ENCODE peak calls at places on chromosomes 6 and 20, in five cellular contexts. V is progenitor cell of endocrine pancreas, G is NB4, A is ovary, U is HCT116. I is an unnamed sample.

GRCh38 chr20:54133434-54134427 is 40.1 kb downstream of the CYP24A1 start:
- DNase-seq in V (no peak), G (no peak), A (no peak), U (peak), I (no peak)

GRCh38 chr20:40978761-40979160 is 49.9 kb upstream of the TOP1 start:
- DNase-seq in V (no peak), G (no peak), A (no peak), U (no peak), I (no peak)

GRCh38 chr20:21251278-21251677 is 51.9 kb upstream of the XRN2 start:
- DNase-seq in V (no peak), G (no peak), A (no peak), U (no peak), I (no peak)

GRCh38 chr6:79450984-79451383 is 86.2 kb downstream of the LCA5 start:
- DNase-seq in V (no peak), G (no peak), A (no peak), U (no peak), I (no peak)

GRCh38 chr6:135240711-135241110 is 59.6 kb downstream of the MYB start:
- DNase-seq in V (no peak), G (no peak), A (no peak), U (no peak), I (no peak)

GRCh38 chr6:108675226-108676160 is 114.8 kb downstream of the FOXO3 start:
- DNase-seq in V (no peak), G (no peak), A (no peak), U (no peak), I (no peak)

GRCh38 chr6:35601331-35602132 is 87.2 kb downstream of the FKBP5 start:
- DNase-seq in V (no peak), G (peak), A (peak), U (peak), I (peak)

GRCh38 chr6:55293116-55293515 is 34.2 kb upstream of the GFRAL start:
- DNase-seq in V (no peak), G (peak), A (no peak), U (peak), I (no peak)

GRCh38 chr6:54282186-54282585 is 26.1 kb upstream of the TINAG start:
- DNase-seq in V (no peak), G (no peak), A (no peak), U (peak), I (no peak)

GRCh38 chr20:47993817-47994216 is 208.5 kb upstream of the SULF2 start:
- DNase-seq in V (no peak), G (no peak), A (no peak), U (no peak), I (no peak)

GRCh38 chr6:72621243-72622093 is at the start of gene KCNQ5:
- DNase-seq in V (peak), G (peak), A (no peak), U (no peak), I (no peak)

GRCh38 chr20:25549866-25550477 is 35.4 kb downstream of the NINL start:
- DNase-seq in V (no peak), G (no peak), A (no peak), U (no peak), I (no peak)

GRCh38 chr6:135939216-135939610 is 87.7 kb downstream of the PDE7B start:
- DNase-seq in V (no peak), G (no peak), A (no peak), U (no peak), I (no peak)

GRCh38 chr6:6700421-6700820 is 111.9 kb downstream of the LY86 start:
- DNase-seq in V (no peak), G (no peak), A (no peak), U (no peak), I (no peak)

GRCh38 chr20:39660251-39660650 is 698.1 kb downstream of the DHX35 start:
- DNase-seq in V (no peak), G (no peak), A (no peak), U (no peak), I (no peak)

GRCh38 chr6:35328108-35328723 is 14.1 kb upstream of the PPARD start:
- DNase-seq in V (no peak), G (no peak), A (no peak), U (no peak), I (no peak)

GRCh38 chr20:55935448-55936221 is 69.7 kb downstream of the CBLN4 start:
- DNase-seq in V (no peak), G (no peak), A (peak), U (no peak), I (no peak)

GRCh38 chr20:57770852-57771746 is 61.3 kb upstream of the PMEPA1 start:
- DNase-seq in V (no peak), G (no peak), A (no peak), U (no peak), I (no peak)

GRCh38 chr6:30882764-30883475 is 1.4 kb upstream of the DDR1 start:
- DNase-seq in V (peak), G (no peak), A (peak), U (peak), I (no peak)

GRCh38 chr20:53369871-53370270 is 223.8 kb downstream of the ZNF217 start:
- DNase-seq in V (no peak), G (no peak), A (no peak), U (no peak), I (no peak)

GRCh38 chr6:128731249-128732165 is 151.4 kb upstream of the LAMA2 start:
- DNase-seq in V (no peak), G (peak), A (no peak), U (peak), I (peak)
- TF ChIP-seq CTCF in V (peak), G (peak), A (no peak), U (peak), I (peak)

GRCh38 chr20:51322164-51322707 is 220.3 kb downstream of the NFATC2 start:
- DNase-seq in V (no peak), G (no peak), A (no peak), U (no peak), I (no peak)

GRCh38 chr20:51319522-51319921 is 223.0 kb downstream of the NFATC2 start:
- DNase-seq in V (no peak), G (no peak), A (no peak), U (no peak), I (no peak)

GRCh38 chr20:51321343-51322163 is 221.0 kb downstream of the NFATC2 start:
- DNase-seq in V (no peak), G (no peak), A (no peak), U (no peak), I (no peak)

GRCh38 chr20:51315390-51315789 is 227.1 kb downstream of the NFATC2 start:
- DNase-seq in V (no peak), G (no peak), A (no peak), U (no peak), I (no peak)

DNA sequence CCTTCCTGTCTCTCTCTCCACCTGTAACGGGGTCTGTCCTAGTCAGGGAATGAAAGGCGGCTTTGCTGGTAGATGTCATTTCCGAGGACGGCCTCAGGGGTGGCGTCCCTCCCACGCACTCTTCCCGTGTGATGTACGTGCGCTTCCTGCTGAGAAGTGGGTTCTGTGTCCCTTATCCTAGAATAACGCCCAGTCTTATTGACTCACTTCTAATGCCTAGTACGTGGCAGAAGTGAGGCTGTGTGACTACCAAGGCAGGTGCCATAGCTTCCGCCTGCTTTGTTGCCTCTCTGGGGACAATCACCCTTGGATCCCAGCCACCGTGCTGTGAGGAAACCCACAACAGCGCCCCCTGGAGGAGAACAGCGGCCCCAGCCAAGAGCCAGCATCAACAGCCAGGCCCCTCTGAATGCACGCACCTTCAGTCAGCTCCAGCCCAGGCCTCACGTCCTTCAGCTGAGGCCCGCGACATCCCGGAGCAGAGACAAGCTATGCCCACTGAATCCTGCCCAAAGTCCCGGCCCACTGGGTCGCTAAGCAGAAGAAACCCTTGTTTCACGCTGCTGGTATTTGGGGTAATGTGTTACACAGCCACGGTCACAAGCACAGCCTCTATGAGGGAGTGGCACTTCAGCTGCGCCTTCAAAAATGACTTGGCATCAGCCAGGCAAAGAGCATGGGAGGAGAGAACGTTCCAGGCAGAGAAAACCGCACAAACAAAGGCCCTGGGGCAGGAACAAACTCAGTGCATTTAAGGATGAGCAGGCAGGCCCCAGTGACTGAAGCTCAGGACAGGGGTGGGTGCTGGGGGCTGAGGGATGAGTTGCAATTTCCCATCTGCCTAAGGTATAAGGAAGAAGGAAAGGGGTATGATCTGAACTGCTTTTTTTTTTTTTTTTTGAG is 224.2 kb downstream of the NFATC2 start:
- DNase-seq in V (peak), G (peak), A (peak), U (peak), I (no peak)
- TF ChIP-seq CTCF in V (peak), G (peak), A (no peak), U (peak), I (peak)

DNA sequence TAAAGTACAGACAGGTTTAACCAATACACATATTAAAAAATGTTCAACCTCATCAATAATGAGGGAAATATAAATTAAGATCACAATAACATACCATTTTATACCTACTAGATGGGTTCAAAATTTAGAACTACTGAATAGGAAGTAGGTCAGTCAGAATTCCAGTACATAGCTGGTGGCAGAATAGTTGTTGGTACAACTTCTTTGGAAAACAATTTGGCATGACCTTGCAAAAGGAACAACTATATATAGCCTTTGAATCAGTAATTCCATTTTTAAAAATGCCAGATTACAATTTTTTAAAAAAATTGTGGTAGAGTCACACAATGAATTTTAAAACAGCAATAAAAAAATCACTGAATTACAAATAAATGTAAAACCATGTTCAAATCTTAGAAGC is 165.6 kb downstream of the CDK19 start:
- DNase-seq in V (no peak), G (no peak), A (no peak), U (no peak), I (no peak)
- TF ChIP-seq CTCF in V (no peak), G (no peak), A (no peak), U (no peak), I (no peak)

GRCh38 chr20:11267131-11267761 is 593.4 kb upstream of the JAG1 start:
- DNase-seq in V (no peak), G (peak), A (peak), U (peak), I (no peak)
- TF ChIP-seq CTCF in V (no peak), G (no peak), A (no peak), U (no peak), I (no peak)

GRCh38 chr6:156102129-156102528 is 646.5 kb upstream of the NOX3 start:
- DNase-seq in V (no peak), G (peak), A (no peak), U (peak), I (no peak)
- TF ChIP-seq CTCF in V (peak), G (peak), A (no peak), U (peak), I (peak)

DNA sequence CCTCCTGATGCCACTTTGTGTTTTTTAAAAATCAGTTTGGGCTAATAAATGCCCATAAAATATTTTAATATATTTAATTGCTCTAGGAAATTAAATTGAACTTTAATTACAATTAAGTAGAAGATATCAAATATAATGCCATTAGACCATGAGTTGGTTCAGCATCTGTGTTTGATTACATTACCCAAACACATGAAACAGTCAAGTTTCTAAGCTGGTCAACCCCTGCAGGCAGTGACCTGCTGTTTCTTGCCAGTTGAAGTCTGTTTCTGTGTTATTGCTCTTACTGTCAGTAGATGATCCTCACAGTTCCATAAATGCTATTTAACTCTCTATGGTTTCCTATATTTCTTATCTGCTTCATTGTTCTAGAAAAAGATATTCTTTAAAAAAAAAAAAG is 9.7 kb upstream of the TENT5A start:
- DNase-seq in V (no peak), G (no peak), A (no peak), U (no peak), I (no peak)
- TF ChIP-seq CTCF in V (no peak), G (no peak), A (no peak), U (no peak), I (no peak)

GRCh38 chr6:26045046-26045938 is 41.9 kb upstream of the HFE start:
- DNase-seq in V (no peak), G (peak), A (peak), U (no peak), I (no peak)
- TF ChIP-seq CTCF in V (no peak), G (no peak), A (no peak), U (no peak), I (no peak)

GRCh38 chr6:122066200-122066599 is 333.3 kb upstream of the HSF2 start:
- DNase-seq in V (no peak), G (no peak), A (no peak), U (no peak), I (no peak)
- TF ChIP-seq CTCF in V (no peak), G (no peak), A (no peak), U (no peak), I (no peak)

I was measured in LNCaP clone FGC.